ENCODE peak calls at places on chromosomes 5 and 9, in eight cellular contexts. I is cardiac muscle cell; C is CD8-positive, alpha-beta T cell; D is mesenchymal stem cell; W is ovary; Y is A549; U is fibroblast of lung; Q is IMR-90. K is an unnamed sample.

GRCh38 chr9:34576943-34577634 is 12.4 kb downstream of the CNTFR start:
- DNase-seq in Q (no peak), W (peak), U (no peak), I (peak), C (no peak), Y (no peak), D (no peak), K (no peak)

GRCh38 chr5:42404366-42404765 is 18.9 kb upstream of the GHR start:
- DNase-seq in U (no peak), I (no peak), Q (no peak), Y (no peak), W (no peak), D (no peak), C (no peak), K (no peak)

GRCh38 chr5:179150011-179150410 is 89.8 kb downstream of the ZNF354C start:
- DNase-seq in D (no peak), W (no peak), Q (no peak), I (no peak), Y (no peak), U (no peak), C (no peak), K (no peak)

GRCh38 chr9:130446111-130446861 is 1.5 kb downstream of the ASS1 start:
- DNase-seq in D (peak), U (peak), Q (peak), Y (no peak), W (peak), I (peak), C (no peak), K (no peak)

GRCh38 chr5:81044868-81045267 is 84.7 kb downstream of the RASGRF2 start:
- DNase-seq in Q (no peak), W (no peak), Y (no peak), D (no peak), U (no peak), I (no peak), C (no peak), K (no peak)

GRCh38 chr9:33140406-33141360 is 26.5 kb downstream of the B4GALT1 start:
- DNase-seq in D (no peak), C (no peak), W (no peak), Q (no peak), Y (no peak), I (no peak), U (no peak), K (no peak)

GRCh38 chr9:70614786-70615565 is 200.5 kb upstream of the KLF9 start:
- DNase-seq in W (no peak), Q (no peak), Y (no peak), U (no peak), C (no peak), D (no peak), I (no peak), K (no peak)

GRCh38 chr9:113690055-113690740 is 185.9 kb upstream of the ZNF618 start:
- DNase-seq in I (no peak), W (no peak), Q (no peak), U (no peak), Y (no peak), D (no peak), C (no peak), K (no peak)

GRCh38 chr5:36156619-36157018 is 4.7 kb downstream of the SKP2 start:
- DNase-seq in C (no peak), U (peak), W (no peak), D (peak), I (peak), Q (peak), Y (no peak), K (no peak)

GRCh38 chr9:111632051-111632450 is 917 bp downstream of the DNAJC25 start:
- DNase-seq in W (no peak), Y (no peak), U (no peak), Q (no peak), I (no peak), C (no peak), D (peak), K (no peak)

GRCh38 chr5:1879292-1880263 is 3.1 kb downstream of the IRX4 start:
- DNase-seq in D (no peak), Q (no peak), U (no peak), Y (no peak), W (no peak), C (no peak), I (no peak), K (no peak)

GRCh38 chr5:13994606-13995336 is 50.3 kb upstream of the DNAH5 start:
- DNase-seq in Q (peak), C (no peak), W (no peak), U (no peak), D (no peak), I (no peak), Y (no peak), K (no peak)

GRCh38 chr9:12923472-12924009 is 148.7 kb downstream of the LURAP1L start:
- DNase-seq in I (peak), U (peak), D (peak), Q (peak), W (peak), Y (no peak), C (no peak), K (no peak)

DNA sequence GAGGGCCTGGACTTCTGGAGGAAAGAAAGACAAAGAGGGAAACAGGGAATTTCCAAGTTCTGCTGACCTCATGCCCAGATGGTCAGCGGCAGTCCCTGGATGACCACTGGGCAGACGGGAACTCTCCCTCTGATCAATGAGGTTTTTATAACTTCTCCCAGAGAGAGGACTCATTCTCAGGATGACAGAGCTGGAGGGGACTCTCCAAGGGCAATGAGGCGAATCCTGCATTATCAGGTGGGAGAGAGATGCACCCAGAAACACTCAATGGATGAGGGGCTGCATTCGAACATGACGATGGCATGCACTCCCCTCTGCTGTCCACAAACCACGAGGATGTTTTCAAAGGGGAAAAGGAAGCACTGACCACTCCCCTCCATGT is 12.7 kb downstream of the TNIP1 start:
- DNase-seq in I (no peak), D (peak), Y (no peak), Q (peak), C (no peak), U (no peak), W (no peak), K (no peak)
- H3K27ac ChIP-seq in I (no peak), D (peak), Y (peak), Q (no peak), C (no peak), U (no peak), W (peak), K (no peak)

DNA sequence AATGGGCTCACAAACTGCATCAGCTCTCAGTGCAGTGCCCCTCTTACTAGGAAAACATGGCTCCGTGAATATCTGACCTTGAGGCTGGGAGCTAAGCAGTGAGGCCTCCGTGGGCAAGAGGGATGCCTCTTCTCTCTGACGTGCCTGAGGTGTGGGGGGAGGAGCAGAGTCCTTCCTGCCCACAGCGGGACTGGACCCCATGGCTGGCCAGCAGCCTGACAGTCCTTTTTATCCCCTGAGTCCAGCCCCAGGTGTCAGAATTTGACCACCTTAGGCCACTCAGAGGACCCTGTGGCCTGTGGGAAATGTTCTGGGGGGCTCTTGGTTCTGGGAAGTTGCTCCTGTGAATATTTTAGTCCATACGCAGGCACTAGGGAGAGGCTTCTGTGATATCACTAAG is 23.5 kb downstream of the ANGPTL2 start:
- DNase-seq in Q (no peak), C (no peak), D (no peak), U (no peak), W (no peak), I (no peak), Y (no peak), K (no peak)
- H3K27ac ChIP-seq in Q (no peak), C (no peak), D (no peak), U (no peak), W (peak), I (no peak), Y (no peak), K (no peak)

GRCh38 chr5:67998709-67999251 is 216.8 kb upstream of the PIK3R1 start:
- DNase-seq in D (peak), I (peak), W (no peak), Q (peak), Y (no peak), C (no peak), U (peak), K (no peak)
- H3K27ac ChIP-seq in D (no peak), I (no peak), W (no peak), Q (no peak), Y (no peak), C (no peak), U (peak), K (no peak)

GRCh38 chr9:9904021-9904420 is 708.8 kb downstream of the PTPRD start:
- DNase-seq in W (no peak), Y (no peak), C (no peak), Q (no peak), D (no peak), U (no peak), I (no peak), K (no peak)
- H3K27ac ChIP-seq in W (no peak), Y (no peak), C (no peak), Q (no peak), D (no peak), U (no peak), I (no peak), K (no peak)

DNA sequence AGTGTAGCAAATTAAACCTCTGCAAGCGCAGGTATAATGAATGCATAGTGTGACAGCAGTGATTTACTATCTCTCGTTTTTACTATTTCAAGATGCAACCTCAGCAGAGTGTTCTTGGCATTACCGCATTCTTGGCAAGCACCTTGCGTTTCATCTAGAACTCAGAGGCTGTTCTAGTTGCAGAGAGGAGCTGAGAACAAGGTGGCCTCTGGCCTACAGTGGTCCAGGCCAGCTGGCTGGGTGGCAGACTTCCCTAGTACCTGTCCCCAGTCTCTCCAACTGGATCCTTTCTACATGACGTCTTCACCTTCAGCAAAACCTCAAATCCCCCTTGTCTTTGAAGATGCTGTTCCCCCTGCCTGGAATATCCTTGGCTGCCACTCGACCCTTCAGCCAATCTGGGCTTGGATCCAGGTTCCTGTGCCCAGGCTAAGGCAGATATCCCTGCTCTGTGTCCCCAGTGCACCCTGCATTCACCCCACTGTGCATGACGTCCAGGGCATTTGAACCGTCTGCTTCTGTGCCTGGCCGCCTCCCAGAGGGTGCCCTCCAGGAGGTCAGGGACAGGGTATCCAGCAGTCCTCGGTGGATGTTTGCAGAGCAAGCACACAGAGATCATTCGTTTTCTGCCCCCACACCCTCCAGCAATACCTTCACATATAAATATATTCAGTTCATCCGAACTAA is 120.4 kb upstream of the CPEB4 start:
- DNase-seq in D (no peak), Q (no peak), Y (no peak), U (peak), I (no peak), C (no peak), W (no peak), K (no peak)
- H3K27ac ChIP-seq in D (no peak), Q (no peak), Y (peak), U (no peak), I (no peak), C (no peak), W (no peak), K (no peak)

GRCh38 chr5:108432024-108432423 is 50.1 kb upstream of the FBXL17 start:
- DNase-seq in W (no peak), U (peak), C (no peak), Y (no peak), Q (peak), I (no peak), D (peak), K (no peak)
- H3K27ac ChIP-seq in W (no peak), U (no peak), C (no peak), Y (no peak), Q (no peak), I (no peak), D (peak), K (no peak)

DNA sequence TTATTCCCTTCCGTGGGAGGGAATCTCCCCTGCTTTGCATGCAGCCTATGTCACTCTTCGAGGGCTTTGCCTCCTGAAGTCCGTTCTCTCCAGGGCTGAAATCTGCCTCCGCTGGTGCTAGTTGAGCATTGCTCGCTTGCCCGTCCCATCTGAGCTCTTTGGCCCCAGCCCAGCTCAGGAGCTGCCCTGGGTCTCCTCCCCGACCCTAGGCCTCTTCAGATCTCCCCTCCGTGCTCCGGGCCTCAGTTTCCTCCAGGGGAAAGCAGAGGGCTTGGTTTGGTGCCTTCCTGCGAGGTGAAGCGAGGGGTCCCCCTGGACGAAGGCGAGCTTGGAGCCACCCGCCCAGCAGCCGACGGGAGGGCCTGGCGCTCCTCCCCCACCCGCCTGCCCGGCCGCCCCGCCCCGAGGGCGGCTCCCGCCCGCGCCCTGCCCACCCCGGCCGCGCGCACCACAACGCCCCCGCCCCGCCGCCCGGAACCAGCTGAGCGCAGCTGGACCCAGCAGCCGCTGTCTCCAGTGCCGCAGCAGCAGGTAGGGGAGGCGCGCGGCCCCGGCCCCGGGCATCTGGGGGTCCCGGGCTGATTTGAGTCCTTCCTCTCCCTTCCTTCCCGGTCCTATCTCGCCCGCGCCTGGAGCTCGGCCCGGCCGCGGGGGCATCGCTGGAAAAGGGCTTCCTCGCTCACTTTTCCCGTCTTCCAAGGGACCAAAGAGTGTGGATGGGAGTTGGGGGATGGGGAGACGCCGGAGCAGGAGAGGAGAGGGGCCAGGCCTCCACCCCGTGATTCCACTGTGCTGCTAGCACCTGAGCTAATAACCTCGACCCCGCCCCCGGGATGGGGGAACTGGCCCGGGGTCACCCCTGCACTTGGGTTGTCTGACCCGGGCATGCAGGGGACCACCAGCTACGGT is at the start of gene GSN:
- DNase-seq in W (peak), U (peak), C (peak), Y (peak), Q (peak), I (peak), D (peak), K (peak)
- H3K27ac ChIP-seq in W (peak), U (peak), C (no peak), Y (peak), Q (peak), I (no peak), D (peak), K (peak)

GRCh38 chr5:177357459-177358332 is at the start of gene RGS14:
- DNase-seq in C (peak), W (no peak), I (peak), Y (no peak), Q (peak), U (peak), D (peak), K (peak)
- H3K27ac ChIP-seq in C (peak), W (no peak), I (peak), Y (no peak), Q (no peak), U (no peak), D (no peak), K (peak)

DNA sequence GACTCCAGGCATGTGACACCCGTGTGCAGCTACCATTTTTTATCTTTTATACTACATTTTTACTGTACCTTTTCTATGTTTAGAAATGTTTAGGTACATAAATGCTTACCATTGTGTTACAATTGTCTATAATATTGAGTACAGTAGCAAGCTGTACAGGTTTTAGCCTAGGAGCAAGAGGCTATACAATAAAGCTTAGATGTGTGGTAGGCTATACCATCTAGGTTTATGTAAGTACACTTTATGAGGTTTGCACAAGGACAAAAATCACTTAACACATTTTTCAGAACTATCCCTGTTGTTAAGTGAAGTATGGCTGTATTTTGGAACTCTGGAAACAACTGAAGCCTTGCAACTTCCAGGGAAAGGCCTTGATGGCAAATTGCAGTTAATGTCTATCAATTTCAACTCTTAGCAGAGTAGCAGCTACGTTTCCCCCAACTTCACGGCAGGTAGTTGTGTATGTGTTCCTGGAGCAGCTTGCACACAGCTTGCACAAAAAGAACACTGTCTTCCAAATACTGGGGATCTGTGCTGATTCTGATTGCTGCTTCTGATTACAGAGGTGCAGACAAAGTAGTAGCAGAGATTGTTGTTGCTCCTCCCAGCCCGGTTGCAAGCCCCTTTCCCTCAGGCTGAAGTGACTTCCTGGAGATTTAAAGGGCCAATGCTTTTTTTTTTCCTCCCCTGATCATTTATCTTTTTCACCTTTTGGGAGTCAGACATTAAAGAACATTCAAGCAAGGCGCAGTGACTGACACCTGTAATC is 30.0 kb downstream of the SIL1 start:
- DNase-seq in U (no peak), I (no peak), Y (no peak), Q (no peak), C (no peak), W (no peak), D (no peak), K (no peak)
- H3K27ac ChIP-seq in U (no peak), I (peak), Y (no peak), Q (no peak), C (no peak), W (no peak), D (no peak), K (no peak)

K was measured in caudate nucleus.